ENCODE peak calls at places on chromosomes 4 and X, in five cellular contexts. Q, O, B, D and M are unnamed samples.

GRCh38 chrX:41472231-41472815 is 25.2 kb downstream of the NYX start:
- DNase-seq in Q (no peak), O (no peak), B (peak; percentile 18), D (no peak), M (no peak)

GRCh38 chr4:54228563-54229501 is at the start of gene PDGFRA:
- DNase-seq in Q (peak; percentile 58), O (peak; percentile 94), B (no peak), D (peak; percentile 88), M (peak; percentile 49)

GRCh38 chr4:31620476-31620875 is 900.3 kb downstream of the PCDH7 start:
- DNase-seq in Q (peak; percentile 45), O (no peak), B (no peak), D (no peak), M (no peak)

GRCh38 chr4:138175337-138175794 is 66.8 kb downstream of the SLC7A11 start:
- DNase-seq in Q (no peak), O (peak; percentile 61), B (no peak), D (no peak), M (peak; percentile 21)

GRCh38 chr4:37671072-37671471 is 15.1 kb downstream of the RELL1 start:
- DNase-seq in Q (no peak), O (no peak), B (no peak), D (no peak), M (no peak)

GRCh38 chr4:823093-823760 is 2.7 kb downstream of the CPLX1 start:
- DNase-seq in Q (no peak), O (no peak), B (no peak), D (no peak), M (no peak)

GRCh38 chr4:146398896-146399443 is 122.8 kb downstream of the SLC10A7 start:
- DNase-seq in Q (no peak), O (no peak), B (no peak), D (no peak), M (no peak)

GRCh38 chr4:156888762-156889161 is 82.8 kb downstream of the PDGFC start:
- DNase-seq in Q (no peak), O (peak; percentile 77), B (no peak), D (no peak), M (no peak)

GRCh38 chr4:168856312-168856711 is 153.7 kb downstream of the CBR4 start:
- DNase-seq in Q (no peak), O (peak; percentile 97), B (no peak), D (no peak), M (no peak)

GRCh38 chr4:152039085-152039484 is 278.3 kb upstream of the GATB start:
- DNase-seq in Q (no peak), O (peak; percentile 98), B (no peak), D (no peak), M (no peak)

GRCh38 chr4:74967324-74967723 is 34.4 kb downstream of the PARM1 start:
- DNase-seq in Q (no peak), O (no peak), B (no peak), D (no peak), M (no peak)

GRCh38 chrX:108001218-108001814 is 19.1 kb upstream of the TEX13B start:
- DNase-seq in Q (no peak), O (peak; percentile 36), B (peak; percentile 21), D (no peak), M (no peak)

GRCh38 chrX:153554519-153555167 is 37.2 kb downstream of the ATP2B3 start:
- DNase-seq in Q (peak; percentile 80), O (peak; percentile 31), B (peak; percentile 24), D (peak; percentile 62), M (peak; percentile 57)

GRCh38 chr4:168708108-168708507 is 211.3 kb downstream of the PALLD start:
- DNase-seq in Q (no peak), O (peak; percentile 68), B (no peak), D (no peak), M (no peak)

GRCh38 chrX:39504850-39505259 is 592.9 kb downstream of the BCOR start:
- DNase-seq in Q (no peak), O (no peak), B (no peak), D (no peak), M (no peak)

GRCh38 chrX:72031118-72031517 is 100.6 kb downstream of the RTL5 start:
- DNase-seq in Q (no peak), O (no peak), B (no peak), D (no peak), M (no peak)

GRCh38 chr4:125070869-125071268 is 243.9 kb upstream of the FAT4 start:
- DNase-seq in Q (no peak), O (no peak), B (no peak), D (no peak), M (no peak)

GRCh38 chr4:37603070-37603468 is 83.1 kb downstream of the RELL1 start:
- DNase-seq in Q (peak; percentile 86), O (peak; percentile 61), B (peak; percentile 41), D (peak; percentile 88), M (peak; percentile 88)

GRCh38 chrX:139816204-139816603 is 108.2 kb upstream of the MCF2 start:
- DNase-seq in Q (no peak), O (no peak), B (no peak), D (no peak), M (no peak)

GRCh38 chr4:102759835-102760644 is 728 bp downstream of the MANBA start:
- DNase-seq in Q (peak; percentile 64), O (peak; percentile 68), B (no peak), D (peak; percentile 25), M (no peak)

GRCh38 chrX:65406532-65406931 is 128.1 kb downstream of the LAS1L start:
- DNase-seq in Q (no peak), O (no peak), B (no peak), D (no peak), M (no peak)

GRCh38 chr4:124711469-124712416 is 789 bp downstream of the ANKRD50 start:
- DNase-seq in Q (peak; percentile 60), O (peak; percentile 79), B (peak; percentile 41), D (no peak), M (peak; percentile 75)

GRCh38 chr4:10172278-10173038 is 55.9 kb upstream of the WDR1 start:
- DNase-seq in Q (no peak), O (no peak), B (no peak), D (no peak), M (no peak)

GRCh38 chr4:99947190-99947578 is 766 bp upstream of the DNAJB14 start:
- DNase-seq in Q (no peak), O (no peak), B (no peak), D (no peak), M (no peak)

GRCh38 chrX:20265726-20266681 is 705 bp downstream of the RPS6KA3 start:
- DNase-seq in Q (peak; percentile 44), O (peak; percentile 12), B (no peak), D (peak; percentile 49), M (peak; percentile 44)

DNA sequence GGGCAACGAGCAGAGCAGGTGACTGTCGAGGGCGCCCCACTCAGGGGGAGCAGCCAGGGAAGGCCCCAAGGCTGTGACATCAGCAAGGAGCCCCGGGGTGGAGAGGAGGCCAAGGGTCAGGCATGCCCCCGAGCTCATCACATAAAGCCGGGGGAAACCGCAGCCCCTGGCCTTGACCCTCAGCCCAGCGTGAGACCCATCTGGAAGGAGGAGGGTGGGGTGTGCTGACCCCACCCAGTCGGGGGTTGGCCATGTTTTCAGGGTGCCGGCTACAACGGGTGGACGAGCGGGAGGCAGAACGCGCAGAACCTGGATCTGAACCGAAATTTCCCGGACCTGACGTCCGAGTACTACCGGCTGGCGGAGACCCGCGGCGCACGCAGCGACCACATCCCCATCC is 13.9 kb downstream of the CPZ start:
- DNase-seq in Q (no peak), O (no peak), B (no peak), D (no peak), M (no peak)
- H3K4me1 ChIP-seq in Q (no peaks in the 10 kb centered on the region), O (no peaks in the 10 kb centered on the region), B (no peaks in the 10 kb centered on the region), D (no peaks in the 10 kb centered on the region), M (no peaks in the 10 kb centered on the region)

DNA sequence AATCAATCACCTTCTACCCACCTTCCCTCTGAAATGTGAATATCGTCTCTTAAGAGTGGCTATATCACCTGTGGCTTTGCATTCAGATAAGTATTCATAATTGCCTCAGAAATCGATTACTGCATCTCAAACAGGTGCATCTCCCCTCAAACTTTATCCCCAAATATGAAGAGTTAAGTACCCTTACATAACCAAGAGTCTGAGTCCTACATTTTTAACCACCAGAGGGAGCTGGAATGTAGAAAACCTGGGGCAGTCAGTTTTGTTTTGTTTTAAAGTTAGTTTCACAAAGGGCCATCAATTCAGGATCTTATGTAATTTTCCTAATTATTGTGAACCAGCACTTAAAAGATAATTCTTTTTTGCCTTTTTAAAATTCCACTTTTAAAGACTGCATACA is 5.7 kb downstream of the TCEANC start:
- DNase-seq in Q (no peak), O (peak; percentile 73), B (peak; percentile 35), D (no peak), M (no peak)
- H3K4me3 ChIP-seq in Q (no peak overlapping the region), O (no peak overlapping the region), B (no peak overlapping the region), D (no peak overlapping the region), M (no peak overlapping the region)

DNA sequence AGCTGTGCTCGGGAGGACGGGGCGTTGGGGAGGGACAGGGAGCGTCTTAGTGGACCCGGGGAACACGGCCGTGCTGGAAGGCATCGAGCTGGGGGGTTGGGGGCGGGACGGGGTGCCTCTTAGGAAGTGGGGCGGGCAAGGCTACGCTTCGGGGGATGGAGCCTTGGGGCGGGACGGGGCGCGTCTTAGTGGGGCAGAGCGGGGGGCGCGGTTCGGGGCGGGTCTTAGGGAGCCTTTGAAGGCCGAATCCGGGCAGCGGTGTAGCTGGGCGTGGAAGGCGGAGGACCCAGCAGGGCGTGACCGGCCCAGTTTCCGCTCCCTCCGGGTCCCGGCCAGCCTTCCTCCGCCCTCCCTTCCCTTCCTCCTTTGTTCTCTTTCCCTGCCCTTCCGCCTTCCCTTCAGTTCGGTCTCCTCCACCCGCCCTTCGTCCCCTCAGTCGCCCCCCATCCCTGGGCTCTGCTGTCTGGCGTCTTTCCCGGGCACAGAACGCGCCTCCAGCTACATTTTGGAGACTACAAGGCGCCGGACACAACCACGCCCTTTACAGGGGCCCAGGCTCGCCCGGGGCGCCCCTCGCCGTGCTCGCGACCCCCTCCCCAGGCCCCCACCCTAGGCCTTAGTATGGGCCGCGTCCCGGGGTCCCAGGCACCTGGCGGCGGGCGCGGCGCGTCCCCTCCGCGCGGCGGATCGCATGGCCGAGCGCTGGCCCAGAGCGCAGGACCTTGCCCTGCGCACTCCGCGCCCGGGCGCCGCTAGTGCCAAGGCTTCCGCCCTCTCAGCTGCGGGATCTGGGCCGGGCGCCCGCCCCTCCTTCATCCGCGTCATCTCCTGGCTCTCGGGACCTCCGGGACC is at the start of gene ARSD:
- DNase-seq in Q (peak; percentile 86), O (peak; percentile 86), B (peak; percentile 55), D (peak; percentile 91), M (peak; percentile 98)
- TF ChIP-seq POLR2A in Q (peak; percentile 83), O (peak; percentile 86), B (no peak), D (peak; percentile 77), M (peak; percentile 98)

GRCh38 chr4:143357161-143357845 is 20.6 kb downstream of the GAB1 start:
- DNase-seq in Q (no peak), O (no peak), B (no peak), D (no peak), M (no peak)

GRCh38 chr4:143358419-143358818 is 21.7 kb downstream of the GAB1 start:
- DNase-seq in Q (no peak), O (no peak), B (no peak), D (no peak), M (no peak)

GRCh38 chr4:143355540-143356217 is 19.0 kb downstream of the GAB1 start:
- DNase-seq in Q (no peak), O (peak; percentile 48), B (no peak), D (no peak), M (no peak)

GRCh38 chr4:143354990-143355389 is 18.3 kb downstream of the GAB1 start:
- DNase-seq in Q (no peak), O (no peak), B (no peak), D (no peak), M (no peak)

DNA sequence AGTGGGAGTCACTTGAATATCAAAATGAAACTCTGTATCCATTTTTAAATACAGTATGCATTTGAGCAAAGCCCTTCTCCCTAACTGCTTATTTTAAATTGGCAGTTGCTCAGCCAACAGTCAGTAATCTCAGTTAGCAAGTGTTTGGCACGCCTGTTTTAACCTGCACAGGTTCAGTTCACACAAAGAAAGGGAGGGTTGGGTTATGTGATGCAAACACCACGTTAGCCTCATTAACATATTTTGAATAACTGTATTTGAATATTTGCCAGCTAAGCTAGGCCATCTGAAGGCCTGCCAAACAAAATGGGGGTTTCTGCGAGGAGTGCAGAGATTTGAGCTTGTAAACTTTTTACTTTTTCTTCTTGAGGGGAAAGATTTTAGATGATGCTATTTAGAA is 19.8 kb downstream of the GAB1 start:
- DNase-seq in Q (no peak), O (no peak), B (no peak), D (no peak), M (no peak)
- H3K4me1 ChIP-seq in Q (peaks cover 47% of the 10 kb centered on the region), O (peaks cover 29% of the 10 kb centered on the region), B (peaks cover 3% of the 10 kb centered on the region), D (peaks cover 30% of the 10 kb centered on the region), M (no peaks in the 10 kb centered on the region)